ENCODE peak calls at places on chromosomes 2 and 18, in seven cellular contexts. One of them, this sample, is unnamed.

GRCh38 chr2:120736955-120737801 is 1.5 kb downstream of the GLI2 start:
- DNase-seq in GM12892: no peak
- DNase-seq in stomach: peak
- DNase-seq in GM12891: no peak
- DNase-seq in heart left ventricle: peak
- DNase-seq in HepG2: no peak
- DNase-seq in adrenal gland: no peak
- DNase-seq in this sample: no peak

GRCh38 chr2:207929923-207930322 is 95.4 kb downstream of the PLEKHM3 start:
- DNase-seq in adrenal gland: no peak
- DNase-seq in GM12892: no peak
- DNase-seq in HepG2: no peak
- DNase-seq in heart left ventricle: no peak
- DNase-seq in stomach: no peak
- DNase-seq in GM12891: no peak
- DNase-seq in this sample: no peak

GRCh38 chr2:26727641-26728561 is 35.4 kb downstream of the KCNK3 start:
- DNase-seq in stomach: no peak
- DNase-seq in GM12892: no peak
- DNase-seq in GM12891: peak
- DNase-seq in heart left ventricle: no peak
- DNase-seq in adrenal gland: peak
- DNase-seq in HepG2: no peak
- DNase-seq in this sample: no peak

GRCh38 chr2:60140180-60140579 is 413.3 kb downstream of the BCL11A start:
- DNase-seq in HepG2: no peak
- DNase-seq in GM12892: no peak
- DNase-seq in adrenal gland: no peak
- DNase-seq in stomach: no peak
- DNase-seq in heart left ventricle: no peak
- DNase-seq in GM12891: no peak
- DNase-seq in this sample: no peak

GRCh38 chr18:12776821-12777471 is 74.1 kb downstream of the PSMG2 start:
- DNase-seq in HepG2: no peak
- DNase-seq in GM12891: no peak
- DNase-seq in adrenal gland: no peak
- DNase-seq in heart left ventricle: no peak
- DNase-seq in stomach: no peak
- DNase-seq in GM12892: no peak
- DNase-seq in this sample: no peak

GRCh38 chr18:58580623-58581022 is 48.3 kb downstream of the ALPK2 start:
- DNase-seq in stomach: no peak
- DNase-seq in GM12891: no peak
- DNase-seq in GM12892: no peak
- DNase-seq in heart left ventricle: no peak
- DNase-seq in HepG2: no peak
- DNase-seq in adrenal gland: no peak
- DNase-seq in this sample: no peak

GRCh38 chr18:63298393-63299015 is 21.1 kb downstream of the BCL2 start:
- DNase-seq in GM12891: no peak
- DNase-seq in HepG2: no peak
- DNase-seq in stomach: no peak
- DNase-seq in GM12892: no peak
- DNase-seq in heart left ventricle: no peak
- DNase-seq in adrenal gland: no peak
- DNase-seq in this sample: no peak

GRCh38 chr2:150204449-150204848 is 283.0 kb downstream of the RND3 start:
- DNase-seq in heart left ventricle: no peak
- DNase-seq in HepG2: no peak
- DNase-seq in stomach: no peak
- DNase-seq in GM12891: no peak
- DNase-seq in GM12892: no peak
- DNase-seq in adrenal gland: peak
- DNase-seq in this sample: no peak

GRCh38 chr2:18831916-18832510 is 242.6 kb upstream of the NT5C1B start:
- DNase-seq in stomach: no peak
- DNase-seq in GM12892: no peak
- DNase-seq in GM12891: no peak
- DNase-seq in HepG2: no peak
- DNase-seq in heart left ventricle: no peak
- DNase-seq in adrenal gland: no peak
- DNase-seq in this sample: no peak

GRCh38 chr2:85524567-85524923 is 14.4 kb upstream of the MAT2A start:
- DNase-seq in heart left ventricle: no peak
- DNase-seq in adrenal gland: no peak
- DNase-seq in GM12892: no peak
- DNase-seq in GM12891: no peak
- DNase-seq in stomach: peak
- DNase-seq in HepG2: no peak
- DNase-seq in this sample: no peak

GRCh38 chr2:99784946-99785345 is 295.1 kb upstream of the REV1 start:
- DNase-seq in heart left ventricle: no peak
- DNase-seq in adrenal gland: no peak
- DNase-seq in GM12892: no peak
- DNase-seq in GM12891: no peak
- DNase-seq in stomach: no peak
- DNase-seq in HepG2: no peak
- DNase-seq in this sample: no peak

GRCh38 chr18:62389761-62390481 is 64.8 kb downstream of the TNFRSF11A start:
- DNase-seq in adrenal gland: no peak
- DNase-seq in GM12892: no peak
- DNase-seq in GM12891: no peak
- DNase-seq in heart left ventricle: no peak
- DNase-seq in stomach: no peak
- DNase-seq in HepG2: no peak
- DNase-seq in this sample: no peak

GRCh38 chr2:64018715-64019082 is 529 bp downstream of the VPS54 start:
- DNase-seq in heart left ventricle: peak
- DNase-seq in HepG2: no peak
- DNase-seq in stomach: no peak
- DNase-seq in GM12892: no peak
- DNase-seq in adrenal gland: peak
- DNase-seq in GM12891: no peak
- DNase-seq in this sample: peak

GRCh38 chr2:86037141-86037794 is 68.4 kb downstream of the POLR1A start:
- DNase-seq in stomach: peak
- DNase-seq in adrenal gland: peak
- DNase-seq in GM12891: no peak
- DNase-seq in GM12892: no peak
- DNase-seq in heart left ventricle: peak
- DNase-seq in HepG2: no peak
- DNase-seq in this sample: no peak

GRCh38 chr2:61887684-61888303 is 662 bp downstream of the CCT4 start:
- DNase-seq in GM12892: no peak
- DNase-seq in heart left ventricle: no peak
- DNase-seq in GM12891: no peak
- DNase-seq in HepG2: peak
- DNase-seq in adrenal gland: no peak
- DNase-seq in stomach: no peak
- DNase-seq in this sample: peak

GRCh38 chr2:74843371-74844298 is 9.7 kb downstream of the HK2 start:
- DNase-seq in HepG2: peak
- DNase-seq in GM12891: no peak
- DNase-seq in adrenal gland: no peak
- DNase-seq in heart left ventricle: no peak
- DNase-seq in stomach: no peak
- DNase-seq in GM12892: no peak
- DNase-seq in this sample: no peak

GRCh38 chr2:74844752-74845151 is 10.8 kb downstream of the HK2 start:
- DNase-seq in adrenal gland: no peak
- DNase-seq in HepG2: no peak
- DNase-seq in stomach: no peak
- DNase-seq in GM12892: no peak
- DNase-seq in heart left ventricle: no peak
- DNase-seq in GM12891: no peak
- DNase-seq in this sample: no peak

GRCh38 chr2:74846481-74846880 is 12.6 kb downstream of the HK2 start:
- DNase-seq in stomach: no peak
- DNase-seq in heart left ventricle: no peak
- DNase-seq in adrenal gland: no peak
- DNase-seq in GM12891: no peak
- DNase-seq in HepG2: no peak
- DNase-seq in GM12892: no peak
- DNase-seq in this sample: no peak

GRCh38 chr2:74845991-74846390 is 12.1 kb downstream of the HK2 start:
- DNase-seq in heart left ventricle: no peak
- DNase-seq in GM12891: no peak
- DNase-seq in adrenal gland: no peak
- DNase-seq in stomach: no peak
- DNase-seq in HepG2: no peak
- DNase-seq in GM12892: no peak
- DNase-seq in this sample: no peak

GRCh38 chr2:74845217-74845751 is 11.4 kb downstream of the HK2 start:
- DNase-seq in HepG2: no peak
- DNase-seq in heart left ventricle: peak
- DNase-seq in GM12892: no peak
- DNase-seq in adrenal gland: peak
- DNase-seq in stomach: peak
- DNase-seq in GM12891: no peak
- DNase-seq in this sample: peak
- TF ChIP-seq POLR2A in HepG2: no peak
- TF ChIP-seq POLR2A in heart left ventricle: no peak
- TF ChIP-seq POLR2A in GM12892: no peak
- TF ChIP-seq POLR2A in adrenal gland: no peak
- TF ChIP-seq POLR2A in stomach: no peak
- TF ChIP-seq POLR2A in GM12891: no peak
- TF ChIP-seq POLR2A in this sample: no peak

GRCh38 chr2:105872830-105873229 is 128.1 kb downstream of the NCK2 start:
- DNase-seq in GM12891: no peak
- DNase-seq in heart left ventricle: no peak
- DNase-seq in HepG2: no peak
- DNase-seq in GM12892: no peak
- DNase-seq in adrenal gland: no peak
- DNase-seq in stomach: no peak
- DNase-seq in this sample: no peak

GRCh38 chr2:105869318-105869717 is 124.6 kb downstream of the NCK2 start:
- DNase-seq in adrenal gland: no peak
- DNase-seq in heart left ventricle: no peak
- DNase-seq in stomach: no peak
- DNase-seq in GM12891: no peak
- DNase-seq in GM12892: no peak
- DNase-seq in HepG2: no peak
- DNase-seq in this sample: no peak

GRCh38 chr2:105872142-105872728 is 127.5 kb downstream of the NCK2 start:
- DNase-seq in adrenal gland: no peak
- DNase-seq in GM12892: peak
- DNase-seq in GM12891: no peak
- DNase-seq in HepG2: no peak
- DNase-seq in heart left ventricle: no peak
- DNase-seq in stomach: no peak
- DNase-seq in this sample: no peak

GRCh38 chr2:105870062-105870461 is 125.3 kb downstream of the NCK2 start:
- DNase-seq in heart left ventricle: no peak
- DNase-seq in GM12892: no peak
- DNase-seq in GM12891: no peak
- DNase-seq in adrenal gland: no peak
- DNase-seq in stomach: no peak
- DNase-seq in HepG2: no peak
- DNase-seq in this sample: no peak

GRCh38 chr2:105870858-105871257 is 126.1 kb downstream of the NCK2 start:
- DNase-seq in GM12892: no peak
- DNase-seq in heart left ventricle: no peak
- DNase-seq in HepG2: no peak
- DNase-seq in stomach: no peak
- DNase-seq in adrenal gland: no peak
- DNase-seq in GM12891: no peak
- DNase-seq in this sample: no peak
- TF ChIP-seq POLR2A in GM12892: no peak
- TF ChIP-seq POLR2A in heart left ventricle: no peak
- TF ChIP-seq POLR2A in HepG2: no peak
- TF ChIP-seq POLR2A in stomach: no peak
- TF ChIP-seq POLR2A in adrenal gland: no peak
- TF ChIP-seq POLR2A in GM12891: no peak
- TF ChIP-seq POLR2A in this sample: no peak

GRCh38 chr2:173963323-173963816 is 1.8 kb downstream of the SP3 start:
- DNase-seq in GM12892: peak
- DNase-seq in GM12891: peak
- DNase-seq in heart left ventricle: no peak
- DNase-seq in HepG2: peak
- DNase-seq in adrenal gland: peak
- DNase-seq in stomach: no peak
- DNase-seq in this sample: peak

GRCh38 chr2:173966274-173967098 is 1.3 kb upstream of the SP3 start:
- DNase-seq in adrenal gland: no peak
- DNase-seq in heart left ventricle: no peak
- DNase-seq in GM12892: no peak
- DNase-seq in HepG2: peak
- DNase-seq in stomach: no peak
- DNase-seq in GM12891: no peak
- DNase-seq in this sample: no peak

GRCh38 chr2:173963817-173964564 is 1.2 kb downstream of the SP3 start:
- DNase-seq in GM12891: peak
- DNase-seq in adrenal gland: peak
- DNase-seq in heart left ventricle: peak
- DNase-seq in stomach: peak
- DNase-seq in GM12892: peak
- DNase-seq in HepG2: peak
- DNase-seq in this sample: peak

GRCh38 chr2:173965372-173966025 is at the start of gene SP3:
- DNase-seq in adrenal gland: peak
- DNase-seq in HepG2: peak
- DNase-seq in stomach: peak
- DNase-seq in heart left ventricle: peak
- DNase-seq in GM12891: peak
- DNase-seq in GM12892: peak
- DNase-seq in this sample: peak

DNA sequence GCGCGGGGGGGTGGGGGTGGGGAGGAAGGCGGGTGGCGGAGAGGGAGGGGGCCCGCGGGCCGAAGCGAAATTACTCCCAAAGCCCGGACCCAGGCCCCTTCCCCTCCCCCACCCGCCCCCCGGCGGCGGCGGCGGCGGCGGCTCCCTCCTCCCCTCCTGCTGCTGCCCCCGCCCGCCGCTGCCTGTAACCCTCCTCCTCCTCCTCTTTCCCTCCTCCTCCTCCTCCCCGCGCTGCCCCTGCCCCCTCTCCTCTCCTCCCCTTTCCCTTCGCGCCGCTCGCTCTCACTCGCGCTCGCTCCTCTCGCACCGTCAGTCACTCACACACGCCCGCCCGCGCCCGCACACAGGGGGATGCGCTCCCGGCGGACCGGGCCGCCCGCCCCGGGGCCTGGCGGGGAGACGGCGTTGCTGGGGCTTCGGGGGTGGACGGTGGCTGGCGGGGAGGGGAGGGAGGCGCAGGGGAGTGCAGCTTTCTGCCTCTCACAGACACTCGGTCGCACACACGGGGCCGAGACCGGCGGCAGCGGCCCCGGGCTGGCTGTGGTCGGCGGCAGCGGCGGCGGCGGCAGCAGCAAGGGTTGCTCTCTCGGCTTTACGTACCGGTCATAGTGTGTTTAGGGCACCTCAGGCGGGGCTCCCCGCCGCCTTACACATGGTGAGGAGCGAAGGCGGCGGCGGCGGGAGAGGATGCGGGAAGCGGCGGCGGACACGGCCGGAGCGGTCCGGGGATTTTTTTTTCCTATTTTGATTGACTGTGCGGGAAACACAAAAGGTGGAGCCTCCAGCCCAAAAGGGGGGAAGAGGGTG is 405 bp downstream of the SP3 start:
- DNase-seq in HepG2: peak
- DNase-seq in stomach: peak
- DNase-seq in GM12891: peak
- DNase-seq in GM12892: peak
- DNase-seq in heart left ventricle: peak
- DNase-seq in adrenal gland: peak
- DNase-seq in this sample: peak
- TF ChIP-seq POLR2A in HepG2: peak
- TF ChIP-seq POLR2A in stomach: no peak
- TF ChIP-seq POLR2A in GM12891: peak
- TF ChIP-seq POLR2A in GM12892: peak
- TF ChIP-seq POLR2A in heart left ventricle: no peak
- TF ChIP-seq POLR2A in adrenal gland: peak
- TF ChIP-seq POLR2A in this sample: peak

GRCh38 chr2:20447437-20448245 is 767 bp downstream of the RHOB start:
- DNase-seq in HepG2: no peak
- DNase-seq in GM12891: peak
- DNase-seq in GM12892: no peak
- DNase-seq in stomach: peak
- DNase-seq in adrenal gland: peak
- DNase-seq in heart left ventricle: peak
- DNase-seq in this sample: no peak
- TF ChIP-seq POLR2A in HepG2: peak
- TF ChIP-seq POLR2A in GM12891: no peak
- TF ChIP-seq POLR2A in GM12892: peak
- TF ChIP-seq POLR2A in stomach: no peak
- TF ChIP-seq POLR2A in adrenal gland: peak
- TF ChIP-seq POLR2A in heart left ventricle: peak
- TF ChIP-seq POLR2A in this sample: no peak